ENCODE peak calls at places on chromosomes 5 and 9, in seven cellular contexts. L is fibroblast of the conjunctiva, I is GM12891, K is kidney tubule cell, E is NAMALWA, V is mammary epithelial cell, W is fibroblast of mammary gland. J is an unnamed sample.

GRCh38 chr9:122366074-122366672 is 4.7 kb upstream of the PTGS1 start:
- DNase-seq in E (no peak), I (no peak), L (no peak), K (no peak), W (no peak), V (no peak), J (no peak)

GRCh38 chr5:120564013-120564412 is 99.9 kb downstream of the PRR16 start:
- DNase-seq in K (no peak), V (no peak), L (no peak), I (no peak), W (peak), E (no peak), J (no peak)

GRCh38 chr5:43037929-43038510 is 2.1 kb downstream of the ANXA2R start:
- DNase-seq in V (peak), W (peak), K (peak), I (no peak), L (peak), E (peak), J (peak)

GRCh38 chr5:141439411-141440141 is 9.3 kb downstream of the PCDHGA12 start:
- DNase-seq in L (no peak), V (no peak), K (peak), W (no peak), I (no peak), E (no peak), J (no peak)

GRCh38 chr5:67197536-67197935 is 937 bp upstream of the CD180 start:
- DNase-seq in V (no peak), I (no peak), L (no peak), E (no peak), K (no peak), W (no peak), J (no peak)

GRCh38 chr5:1641560-1642166 is 117.9 kb upstream of the LPCAT1 start:
- DNase-seq in E (peak), L (peak), I (peak), W (peak), K (peak), V (peak), J (peak)

GRCh38 chr9:83649515-83649914 is 26.6 kb downstream of the IDNK start:
- DNase-seq in E (no peak), V (no peak), I (no peak), K (no peak), L (no peak), W (no peak), J (no peak)

GRCh38 chr9:13598738-13599137 is 319.2 kb upstream of the MPDZ start:
- DNase-seq in I (no peak), W (no peak), L (peak), V (no peak), K (no peak), E (no peak), J (no peak)

GRCh38 chr9:116327702-116328440 is 174.3 kb downstream of the PAPPA start:
- DNase-seq in L (peak), W (no peak), E (no peak), K (no peak), V (no peak), I (no peak), J (no peak)

GRCh38 chr9:129037767-129038098 is 1.3 kb downstream of the MIGA2 start:
- DNase-seq in L (no peak), W (no peak), E (no peak), I (no peak), K (no peak), V (no peak), J (no peak)

GRCh38 chr5:558871-559503 is 34.7 kb upstream of the SLC9A3 start:
- DNase-seq in W (no peak), K (no peak), L (no peak), V (no peak), E (no peak), I (no peak), J (no peak)

GRCh38 chr5:79109527-79110492 is 1.8 kb upstream of the BHMT start:
- DNase-seq in E (peak), K (peak), I (no peak), V (no peak), L (no peak), W (no peak), J (peak)

GRCh38 chr5:154642499-154643245 is 112.5 kb upstream of the LARP1 start:
- DNase-seq in I (no peak), L (no peak), E (peak), K (peak), W (peak), V (peak), J (peak)

GRCh38 chr9:134192311-134192950 is 28.1 kb upstream of the RNU6ATAC start:
- DNase-seq in L (no peak), E (no peak), W (no peak), K (no peak), I (no peak), V (no peak), J (no peak)

GRCh38 chr9:110432253-110432652 is 94.6 kb upstream of the TXNDC8 start:
- DNase-seq in V (no peak), I (no peak), E (no peak), L (no peak), W (peak), K (no peak), J (no peak)

GRCh38 chr9:94445846-94446245 is 109.0 kb upstream of the PCAT7 start:
- DNase-seq in K (peak), V (no peak), W (no peak), I (no peak), L (no peak), E (no peak), J (no peak)

J was measured in left kidney.